ENCODE peak calls at places on chromosomes 2 and 18, in eight cellular contexts. N, C, F, H, G, P, Y and U are unnamed samples.
A peak's percentile ranks its signal among the peaks of the same experiment; 100 is the strongest.

GRCh38 chr2:235066895-235067294 is 115.1 kb downstream of the SH3BP4 start:
- DNase-seq in N (no peak), C (no peak), F (no peak), H (no peak), G (no peak), P (no peak), Y (no peak), U (no peak)

GRCh38 chr18:42157878-42158277 is 202.8 kb downstream of the PIK3C3 start:
- DNase-seq in N (no peak), C (no peak), F (no peak), H (no peak), G (no peak), P (no peak), Y (no peak), U (no peak)

GRCh38 chr2:85733121-85733960 is 20.4 kb upstream of the ATOH8 start:
- DNase-seq in N (no peak), C (no peak), F (no peak), H (no peak), G (no peak), P (no peak), Y (peak; percentile 62), U (no peak)

GRCh38 chr2:212001280-212001679 is 537.3 kb downstream of the ERBB4 start:
- DNase-seq in N (no peak), C (no peak), F (no peak), H (no peak), G (no peak), P (no peak), Y (no peak), U (no peak)

GRCh38 chr18:9017170-9017899 is 85.2 kb upstream of the NDUFV2 start:
- DNase-seq in N (peak; percentile 80), C (peak; percentile 82), F (peak; percentile 68), H (peak; percentile 70), G (peak; percentile 54), P (peak; percentile 32), Y (peak; percentile 84), U (no peak)

GRCh38 chr2:15158117-15158516 is 403.0 kb downstream of the NBAS start:
- DNase-seq in N (no peak), C (no peak), F (no peak), H (no peak), G (peak; percentile 79), P (no peak), Y (no peak), U (no peak)

GRCh38 chr18:75227535-75227934 is 16.9 kb downstream of the TSHZ1 start:
- DNase-seq in N (no peak), C (no peak), F (no peak), H (no peak), G (no peak), P (no peak), Y (no peak), U (no peak)

GRCh38 chr2:174327958-174328308 is 6.8 kb upstream of the SP9 start:
- DNase-seq in N (no peak), C (no peak), F (no peak), H (no peak), G (no peak), P (no peak), Y (no peak), U (no peak)

GRCh38 chr2:59680863-59681262 is 872.6 kb downstream of the BCL11A start:
- DNase-seq in N (no peak), C (no peak), F (no peak), H (no peak), G (no peak), P (no peak), Y (peak; percentile 31), U (no peak)

GRCh38 chr2:38146917-38147307 is 71.0 kb upstream of the CYP1B1 start:
- DNase-seq in N (peak; percentile 63), C (peak; percentile 32), F (no peak), H (no peak), G (no peak), P (peak; percentile 16), Y (no peak), U (no peak)

GRCh38 chr2:11766016-11766415 is 19.6 kb downstream of the LPIN1 start:
- DNase-seq in N (no peak), C (no peak), F (no peak), H (no peak), G (no peak), P (no peak), Y (no peak), U (no peak)